ENCODE peak calls at places on chromosome 14, in six cellular contexts. K is RCC 7860, N is GM12878, F is A549, M is amniotic epithelial cell, U is HT1080. C is an unnamed sample.

GRCh38 chr14:68779761-68780323 is 13.0 kb downstream of the ZFP36L1 start:
- DNase-seq in F (peak), K (peak), M (peak), N (no peak), U (peak), C (no peak)

GRCh38 chr14:99252940-99253868 is 18.8 kb downstream of the BCL11B start:
- DNase-seq in M (no peak), N (no peak), U (no peak), F (no peak), K (no peak), C (no peak)

GRCh38 chr14:99393059-99393655 is 87.5 kb downstream of the SETD3 start:
- DNase-seq in M (peak), F (peak), N (no peak), K (no peak), U (peak), C (peak)

GRCh38 chr14:68359862-68360552 is 432.9 kb downstream of the ZFP36L1 start:
- DNase-seq in K (no peak), N (no peak), M (no peak), U (no peak), F (peak), C (peak)

GRCh38 chr14:32933943-32934890 is 4.5 kb upstream of the NPAS3 start:
- DNase-seq in N (no peak), U (no peak), K (no peak), F (no peak), M (no peak), C (peak)

GRCh38 chr14:101966742-101967141 is 2.4 kb downstream of the DYNC1H1 start:
- DNase-seq in M (no peak), F (no peak), K (no peak), U (no peak), N (no peak), C (no peak)

GRCh38 chr14:61470261-61470953 is 149.0 kb downstream of the PRKCH start:
- DNase-seq in N (no peak), F (peak), M (peak), K (peak), U (peak), C (peak)

GRCh38 chr14:30373053-30373849 is 185.7 kb upstream of the G2E3 start:
- DNase-seq in F (no peak), K (no peak), M (no peak), N (no peak), U (no peak), C (no peak)

GRCh38 chr14:53411110-53411509 is 258.0 kb upstream of the DDHD1 start:
- DNase-seq in U (peak), N (no peak), F (no peak), M (peak), K (no peak), C (no peak)

GRCh38 chr14:21346532-21347135 is 37.2 kb downstream of the SUPT16H start:
- DNase-seq in F (no peak), N (no peak), U (no peak), K (no peak), M (no peak), C (no peak)